ENCODE peak calls at places on chromosomes 1 and 21, in nine cellular contexts. D is heart left ventricle; F is fibroblast of lung; N is right atrium auricular region; H is naive thymus-derived CD4-positive, alpha-beta T cell; X is MM.1S; J is RWPE1; I is AG04450; G is tibial nerve. Y is an unnamed sample.

GRCh38 chr1:27027575-27028250 is 15.1 kb upstream of the TENT5B start:
- DNase-seq in I (no peak), G (no peak), D (no peak), X (no peak), F (no peak), J (no peak), N (no peak), H (no peak), Y (no peak)

GRCh38 chr21:46199436-46200373 is 15.4 kb upstream of the SPATC1L start:
- DNase-seq in I (no peak), F (peak; percentile 41), D (no peak), N (no peak), H (no peak), J (no peak), G (no peak), X (no peak), Y (peak; percentile 18)

GRCh38 chr1:53899206-53899628 is 5.2 kb downstream of the DIO1 start:
- DNase-seq in X (no peak), J (no peak), H (no peak), N (no peak), F (peak; percentile 93), D (no peak), G (no peak), I (peak; percentile 41), Y (no peak)

GRCh38 chr21:43329361-43330269 is 97.3 kb downstream of the SIK1 start:
- DNase-seq in J (no peak), H (no peak), G (no peak), D (no peak), I (no peak), N (no peak), X (no peak), F (no peak), Y (no peak)

GRCh38 chr1:100799548-100799947 is 80.0 kb downstream of the VCAM1 start:
- DNase-seq in I (no peak), D (no peak), J (no peak), G (no peak), H (no peak), F (no peak), N (no peak), X (no peak), Y (no peak)

GRCh38 chr21:34988139-34988538 is 61.0 kb downstream of the RUNX1 start:
- DNase-seq in N (no peak), I (no peak), F (no peak), X (no peak), H (no peak), G (no peak), J (no peak), D (no peak), Y (no peak)

GRCh38 chr1:15803380-15803779 is 4.1 kb downstream of the UQCRHL start:
- DNase-seq in H (peak; percentile 17), X (peak; percentile 18), N (no peak), J (no peak), F (peak; percentile 53), D (no peak), I (no peak), G (no peak), Y (no peak)

GRCh38 chr1:19430121-19431068 is 54.9 kb downstream of the CAPZB start:
- DNase-seq in I (no peak), N (no peak), D (no peak), H (no peak), F (peak; percentile 72), X (no peak), G (no peak), J (peak; percentile 70), Y (no peak)

GRCh38 chr1:212879947-212880690 is 22.0 kb downstream of the FLVCR1 start:
- DNase-seq in F (no peak), G (no peak), I (no peak), H (no peak), X (no peak), N (no peak), D (no peak), J (no peak), Y (no peak)

GRCh38 chr1:110187139-110187890 is 22.8 kb upstream of the KCNC4 start:
- DNase-seq in N (no peak), H (no peak), F (no peak), I (no peak), D (peak; percentile 51), J (no peak), G (no peak), X (no peak), Y (no peak)

GRCh38 chr1:84571150-84571535 is 3.1 kb downstream of the CTBS start:
- DNase-seq in F (no peak), I (no peak), H (no peak), X (no peak), D (no peak), J (peak; percentile 28), G (no peak), N (no peak), Y (no peak)

GRCh38 chr1:42392255-42392654 is 11.7 kb downstream of the RIMKLA start:
- DNase-seq in H (no peak), X (no peak), D (no peak), F (no peak), I (no peak), N (no peak), J (no peak), G (no peak), Y (no peak)

DNA sequence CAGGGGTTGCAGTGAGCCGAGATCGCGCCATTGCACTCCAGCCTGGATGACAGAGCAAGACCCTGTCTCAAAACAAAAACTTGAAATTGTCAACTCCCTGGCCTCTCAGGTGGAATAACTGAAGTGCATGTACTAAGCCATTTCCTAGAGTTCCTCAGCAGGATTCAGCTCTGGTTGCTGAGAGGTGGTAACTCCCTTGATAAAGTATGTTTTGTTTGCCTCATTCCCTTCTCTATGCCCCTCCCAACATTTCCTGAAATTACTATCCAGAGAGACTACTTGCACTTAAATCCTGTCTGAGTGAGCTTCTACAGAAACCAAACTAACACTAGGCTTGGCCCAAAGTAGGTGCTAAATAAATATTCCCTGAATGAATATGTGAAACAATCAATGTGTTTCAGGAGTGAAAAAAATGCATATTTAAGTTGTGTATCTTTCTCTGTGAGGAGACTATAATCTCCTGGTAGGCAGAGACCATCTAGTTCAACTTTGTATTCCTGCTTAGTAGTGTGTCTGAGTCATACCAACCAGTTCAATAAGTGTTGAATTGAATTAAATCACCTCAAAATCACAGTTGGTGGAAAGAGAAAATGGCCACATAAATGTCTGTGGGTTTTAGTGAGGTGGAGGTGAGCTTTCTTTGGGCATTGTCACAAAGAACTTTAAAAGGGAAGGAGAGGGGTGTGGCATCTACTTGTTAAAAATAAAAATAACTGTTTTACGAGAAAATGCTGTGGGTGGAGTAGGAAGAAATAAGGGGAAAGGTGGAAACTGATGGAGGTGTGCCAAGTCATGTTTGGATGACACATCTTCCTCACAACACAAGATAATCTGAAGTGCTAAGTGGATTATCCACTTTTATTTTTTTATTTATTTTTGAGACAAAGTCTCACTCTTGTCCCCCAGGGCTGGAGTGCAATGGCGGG is 12.6 kb downstream of the RIMKLA start:
- DNase-seq in N (no peak), F (no peak), H (no peak), D (no peak), X (no peak), J (no peak), G (no peak), I (no peak), Y (no peak)
- H3K27ac ChIP-seq in N (no peak overlapping the region), F (no peak overlapping the region), H (no peak overlapping the region), D (no peak overlapping the region), X (no peak overlapping the region), J (no peak overlapping the region), G (no peak overlapping the region), I (no peak overlapping the region), Y (no peak overlapping the region)

GRCh38 chr1:3105167-3105863 is 36.3 kb downstream of the PRDM16 start:
- DNase-seq in N (no peak), F (no peak), D (no peak), J (no peak), I (no peak), X (no peak), G (no peak), H (no peak), Y (no peak)
- H3K27ac ChIP-seq in N (no peak overlapping the region), F (no peak overlapping the region), D (no peak overlapping the region), J (no peak overlapping the region), I (no peak overlapping the region), X (no peak overlapping the region), G (peak overlapping the region; percentile 46), H (no peak overlapping the region), Y (no peak overlapping the region)

DNA sequence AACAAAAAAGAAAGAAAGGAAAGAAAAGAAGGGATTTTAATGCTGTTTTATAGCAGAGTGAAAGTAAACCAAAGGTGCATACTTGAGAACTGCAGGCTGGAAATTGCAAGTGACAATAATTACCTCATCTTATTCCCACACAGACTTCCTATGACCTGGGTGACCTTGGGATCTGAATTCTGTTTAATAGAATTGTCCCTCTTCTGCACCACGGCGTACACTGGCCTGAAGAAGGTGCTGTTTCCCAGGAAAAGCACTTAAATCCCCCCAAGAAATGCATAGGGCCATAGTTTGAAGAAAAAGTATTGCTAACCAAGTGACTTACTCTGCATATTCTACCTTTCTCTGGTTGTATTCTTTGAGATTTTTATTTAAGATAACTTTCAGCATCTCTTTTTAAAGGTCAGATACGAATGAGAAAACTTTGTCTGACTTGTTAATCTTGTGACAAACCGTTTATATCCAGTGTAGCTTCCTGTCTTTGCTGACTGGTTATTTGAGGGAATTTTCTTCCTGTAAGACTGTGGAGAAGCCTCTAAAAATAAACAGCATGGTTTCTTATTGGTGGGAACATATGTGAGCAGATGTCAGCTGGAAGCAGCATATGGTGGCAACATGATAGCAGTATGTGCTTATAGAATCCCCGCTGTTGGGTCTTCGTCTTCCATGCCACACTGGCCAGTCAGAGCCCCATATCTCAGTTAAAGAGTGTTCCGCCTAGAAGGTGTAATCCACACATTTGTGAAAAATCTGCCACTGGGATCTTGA is 16.3 kb downstream of the TGFB2 start:
- DNase-seq in N (no peak), H (no peak), D (no peak), X (peak; percentile 29), G (no peak), J (no peak), I (no peak), F (peak; percentile 83), Y (no peak)
- H3K27ac ChIP-seq in N (no peak overlapping the region), H (no peak overlapping the region), D (no peak overlapping the region), X (no peak overlapping the region), G (no peak overlapping the region), J (no peak overlapping the region), I (no peak overlapping the region), F (no peak overlapping the region), Y (no peak overlapping the region)

GRCh38 chr1:17186216-17186894 is 18.6 kb upstream of the PADI1 start:
- DNase-seq in H (no peak), X (no peak), F (no peak), G (no peak), I (no peak), J (no peak), D (no peak), N (no peak), Y (no peak)
- H3K27ac ChIP-seq in H (peak overlapping the region; percentile 35), X (no peak overlapping the region), F (no peak overlapping the region), G (no peak overlapping the region), I (no peak overlapping the region), J (peak overlapping the region; percentile 95), D (no peak overlapping the region), N (no peak overlapping the region), Y (no peak overlapping the region)

DNA sequence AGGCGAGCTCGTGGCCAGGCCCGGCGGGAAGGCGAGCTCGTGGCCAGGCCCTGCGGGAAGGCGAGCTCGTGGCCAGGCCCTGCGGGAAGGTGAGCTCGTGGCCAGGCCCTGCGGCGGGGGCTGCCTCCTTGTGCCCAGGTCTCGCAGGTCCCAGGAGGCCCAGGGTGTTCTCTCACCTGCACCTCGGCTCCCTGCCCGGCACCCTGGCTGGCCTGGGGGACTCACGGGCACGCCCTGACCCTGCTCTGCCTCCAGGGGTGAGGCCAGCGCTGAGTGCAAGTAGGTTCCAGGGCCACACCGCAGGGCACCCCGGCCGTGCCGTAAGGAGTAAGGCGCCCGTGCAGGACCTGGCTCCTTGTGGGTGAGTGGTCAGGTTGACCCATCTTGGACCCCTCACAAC is 4.4 kb downstream of the SDF4 start:
- DNase-seq in X (no peak), F (no peak), I (no peak), J (no peak), G (no peak), H (no peak), N (no peak), D (no peak), Y (no peak)
- H3K27ac ChIP-seq in X (no peak overlapping the region), F (no peak overlapping the region), I (no peak overlapping the region), J (no peak overlapping the region), G (no peak overlapping the region), H (no peak overlapping the region), N (no peak overlapping the region), D (no peak overlapping the region), Y (no peak overlapping the region)